ENCODE peak calls at places on chromosomes 11 and 22, in six cellular contexts. V, Q, A, K, P and F are unnamed samples.

GRCh38 chr11:129967996-129968395 is 34.6 kb downstream of the PRDM10 start:
- DNase-seq in Q (no peak), V (no peak), K (no peak), A (no peak), P (peak), F (no peak)

GRCh38 chr11:18191376-18191775 is 18.7 kb downstream of the MRGPRX4 start:
- DNase-seq in K (no peak), P (no peak), V (no peak), Q (peak), A (no peak), F (no peak)

GRCh38 chr11:116311141-116311540 is 461.6 kb downstream of the BUD13 start:
- DNase-seq in Q (no peak), P (no peak), K (no peak), V (no peak), A (no peak), F (no peak)

GRCh38 chr11:13119928-13120520 is 110.9 kb downstream of the RASSF10 start:
- DNase-seq in P (no peak), Q (no peak), K (no peak), A (no peak), V (no peak), F (peak)

GRCh38 chr22:29072193-29072978 is 449 bp upstream of the KREMEN1 start:
- DNase-seq in K (peak), P (peak), A (peak), Q (peak), V (peak), F (peak)

GRCh38 chr11:100709233-100709999 is 22.3 kb downstream of the ARHGAP42 start:
- DNase-seq in P (peak), K (no peak), A (peak), V (no peak), Q (peak), F (no peak)

GRCh38 chr11:116416852-116417251 is 355.9 kb downstream of the BUD13 start:
- DNase-seq in V (no peak), Q (no peak), K (no peak), A (no peak), P (no peak), F (no peak)

GRCh38 chr11:40380871-40381270 is 1078.6 kb downstream of the LRRC4C start:
- DNase-seq in P (no peak), A (no peak), K (no peak), Q (no peak), V (no peak), F (no peak)

GRCh38 chr11:112784323-112785073 is 176.7 kb upstream of the NCAM1 start:
- DNase-seq in K (no peak), Q (no peak), A (no peak), V (no peak), P (peak), F (peak)
- TF ChIP-seq CTCF in K (no peak), Q (no peak), A (no peak), V (no peak), P (no peak), F (no peak)

GRCh38 chr11:126062679-126063509 is at the start of gene CDON:
- DNase-seq in P (peak), A (peak), Q (peak), K (peak), V (peak), F (peak)

GRCh38 chr11:126060651-126061220 is 1.9 kb downstream of the CDON start:
- DNase-seq in Q (no peak), P (no peak), K (no peak), V (no peak), A (no peak), F (no peak)

GRCh38 chr11:126059238-126059761 is 3.4 kb downstream of the CDON start:
- DNase-seq in K (no peak), A (no peak), V (no peak), Q (no peak), P (no peak), F (no peak)

GRCh38 chr11:126063510-126063858 is 818 bp upstream of the CDON start:
- DNase-seq in A (no peak), Q (no peak), P (no peak), K (no peak), V (no peak), F (no peak)

DNA sequence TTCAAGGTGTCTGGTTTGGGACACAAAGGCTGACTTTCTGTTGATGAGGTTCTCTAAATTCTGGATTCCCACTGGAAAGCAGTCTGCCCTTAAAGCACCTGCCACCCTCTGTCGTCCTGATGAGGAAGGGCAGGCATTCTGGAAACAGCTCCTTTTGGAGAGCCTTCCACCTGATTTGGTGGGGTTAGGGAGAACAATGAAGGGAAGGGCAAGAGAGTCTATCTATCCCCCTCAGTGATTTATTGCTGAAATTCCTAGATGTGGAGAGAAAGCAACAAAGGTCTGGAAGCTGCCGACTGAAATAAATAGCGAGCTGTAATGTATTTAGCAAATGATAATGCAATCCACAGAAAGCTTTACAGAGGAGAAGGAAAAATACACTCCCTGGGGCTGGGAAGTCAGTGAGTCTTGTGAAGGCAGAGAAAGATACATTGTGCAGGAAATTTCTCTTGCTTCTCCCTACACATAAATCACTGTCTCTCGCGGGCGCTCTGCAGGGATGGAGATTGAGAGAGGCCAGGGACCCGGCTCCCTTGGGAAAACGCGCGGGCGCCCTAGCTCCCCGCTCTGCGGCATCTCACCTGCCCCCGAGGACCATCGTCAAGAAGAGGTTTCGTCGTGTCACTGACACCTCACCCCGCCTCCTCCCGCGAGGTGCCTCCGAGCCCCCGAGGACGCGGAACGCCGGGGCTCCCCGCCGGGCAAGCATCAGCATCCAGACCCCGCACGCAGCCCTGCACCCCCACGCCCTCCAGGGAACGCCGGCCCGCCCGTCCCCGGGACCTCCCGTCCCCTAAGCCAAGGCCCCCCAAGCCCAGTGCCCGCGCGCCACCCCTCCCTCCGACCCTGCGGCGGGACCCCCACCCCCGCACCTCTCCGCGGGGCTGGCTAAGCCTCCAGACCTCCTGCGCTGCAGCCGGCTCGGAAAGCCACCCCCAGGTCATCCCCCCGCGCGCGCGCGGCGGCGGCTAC is 673 bp downstream of the CDON start:
- DNase-seq in V (no peak), K (peak), A (peak), Q (peak), P (peak), F (peak)
- TF ChIP-seq CTCF in V (no peak), K (peak), A (peak), Q (peak), P (peak), F (peak)

DNA sequence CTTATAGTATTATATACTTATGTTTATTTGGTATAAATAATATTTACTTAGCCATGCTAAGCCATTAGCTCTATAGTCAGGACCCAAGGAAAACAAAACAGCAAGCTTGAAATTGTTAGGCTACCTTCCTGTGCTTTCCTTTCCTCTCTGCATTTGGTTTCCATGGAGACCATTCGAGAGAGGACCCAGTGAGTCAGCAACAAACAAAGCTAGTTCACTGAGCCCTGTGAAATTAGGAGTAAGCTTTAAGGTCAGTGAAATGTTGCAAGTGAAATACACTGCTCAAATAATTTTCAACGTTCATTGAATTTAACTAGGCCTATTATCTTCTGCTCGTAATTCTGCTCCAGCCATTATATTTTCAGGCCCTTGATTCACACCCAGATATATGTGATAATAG is 9.1 kb upstream of the OR10D3 start:
- DNase-seq in A (peak), V (no peak), P (peak), Q (peak), K (peak), F (peak)
- TF ChIP-seq CTCF in A (no peak), V (no peak), P (no peak), Q (no peak), K (no peak), F (no peak)

GRCh38 chr11:48105096-48105990 is 111.3 kb upstream of the OR4B1 start:
- DNase-seq in A (no peak), P (no peak), K (no peak), V (no peak), Q (no peak), F (no peak)
- TF ChIP-seq CTCF in A (no peak), P (no peak), K (no peak), V (no peak), Q (no peak), F (no peak)

GRCh38 chr11:11313426-11313825 is 39.6 kb downstream of the CSNK2A3 start:
- DNase-seq in V (no peak), Q (peak), A (peak), K (no peak), P (peak), F (peak)

GRCh38 chr11:11311169-11311568 is 41.9 kb downstream of the CSNK2A3 start:
- DNase-seq in V (no peak), K (no peak), P (no peak), Q (no peak), A (no peak), F (no peak)

GRCh38 chr11:11313902-11314692 is 39.0 kb downstream of the CSNK2A3 start:
- DNase-seq in Q (no peak), V (no peak), A (no peak), P (no peak), K (no peak), F (no peak)

GRCh38 chr11:11309906-11310305 is 43.1 kb downstream of the CSNK2A3 start:
- DNase-seq in A (no peak), P (no peak), V (no peak), K (no peak), Q (no peak), F (no peak)

DNA sequence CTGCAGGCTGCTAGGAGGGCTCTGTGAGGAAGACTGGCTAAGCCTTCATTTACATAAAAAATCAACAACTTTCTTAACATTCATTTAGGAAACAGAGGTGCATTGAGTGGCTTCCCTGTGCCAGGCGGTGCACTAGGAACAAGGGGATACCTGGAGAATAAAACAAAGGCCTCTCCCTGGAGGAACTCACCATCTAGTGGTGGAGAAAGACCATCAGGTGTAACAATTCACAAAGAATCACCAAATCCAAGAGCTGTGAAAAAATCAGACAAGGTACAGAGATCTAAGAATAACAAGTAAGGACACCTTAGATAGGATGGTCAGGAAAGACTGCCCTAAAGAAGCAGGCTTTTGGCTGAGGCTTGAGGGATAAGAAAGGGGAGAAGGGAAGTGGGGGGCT is 40.3 kb downstream of the CSNK2A3 start:
- DNase-seq in Q (no peak), V (no peak), P (no peak), A (no peak), K (no peak), F (no peak)
- TF ChIP-seq CTCF in Q (no peak), V (no peak), P (no peak), A (no peak), K (no peak), F (no peak)

GRCh38 chr22:38506118-38506962 is at the start of gene DDX17:
- DNase-seq in P (peak), Q (peak), A (peak), V (peak), K (peak), F (peak)

GRCh38 chr22:38503021-38503420 is 3.1 kb downstream of the DDX17 start:
- DNase-seq in Q (no peak), P (no peak), V (no peak), A (no peak), K (no peak), F (no peak)

GRCh38 chr22:38505595-38506117 is 455 bp downstream of the DDX17 start:
- DNase-seq in V (peak), Q (peak), A (no peak), P (peak), K (peak), F (peak)

GRCh38 chr22:38501797-38502672 is 4.1 kb downstream of the DDX17 start:
- DNase-seq in V (no peak), A (no peak), P (no peak), K (no peak), Q (no peak), F (no peak)

GRCh38 chr22:38504731-38505594 is 1.1 kb downstream of the DDX17 start:
- DNase-seq in P (peak), Q (peak), A (peak), V (no peak), K (peak), F (peak)
- TF ChIP-seq CTCF in P (no peak), Q (no peak), A (no peak), V (no peak), K (no peak), F (no peak)